ENCODE peak calls at places on chromosomes 6 and 20, in seven cellular contexts. D is activated effector memory CD4-positive, alpha-beta T cell treated with anti-CD3 and anti-CD28 coated beads, Interleukin-2, amount 50 U/mL, for 16 hours; P is M059J; X is left ventricle myocardium inferior; T is neural crest cell; L is A172; G is HFFc6. E is an unnamed sample.

GRCh38 chr20:49562341-49563014 is 5.5 kb downstream of the PTGIS start:
- DNase-seq in D (peak; percentile 48), P (peak; percentile 95), X (peak; percentile 80), T (no peak), L (peak; percentile 95), G (peak; percentile 60), E (no peak)

GRCh38 chr6:141364694-141365093 is 768.0 kb upstream of the GJE1 start:
- DNase-seq in D (no peak), P (no peak), X (no peak), T (no peak), L (no peak), G (no peak), E (no peak)

GRCh38 chr6:1336246-1336843 is 24.4 kb downstream of the FOXQ1 start:
- DNase-seq in D (no peak), P (peak; percentile 72), X (no peak), T (no peak), L (peak; percentile 46), G (no peak), E (no peak)

GRCh38 chr6:126038234-126038633 is 51.9 kb downstream of the TRMT11 start:
- DNase-seq in D (no peak), P (peak; percentile 69), X (no peak), T (no peak), L (no peak), G (no peak), E (no peak)

GRCh38 chr6:169590376-169590939 is 111.4 kb downstream of the WDR27 start:
- DNase-seq in D (no peak), P (no peak), X (no peak), T (no peak), L (no peak), G (no peak), E (no peak)

GRCh38 chr6:81831274-81831673 is 78.8 kb upstream of the TENT5A start:
- DNase-seq in D (no peak), P (no peak), X (no peak), T (no peak), L (no peak), G (no peak), E (no peak)

GRCh38 chr6:55433446-55434130 is 106.3 kb downstream of the GFRAL start:
- DNase-seq in D (no peak), P (peak; percentile 44), X (no peak), T (no peak), L (no peak), G (no peak), E (no peak)

GRCh38 chr20:9043364-9043763 is 25.5 kb upstream of the PLCB4 start:
- DNase-seq in D (no peak), P (no peak), X (no peak), T (no peak), L (no peak), G (no peak), E (no peak)

GRCh38 chr6:128710305-128710704 is 172.6 kb upstream of the LAMA2 start:
- DNase-seq in D (no peak), P (peak; percentile 60), X (no peak), T (no peak), L (no peak), G (peak; percentile 86), E (no peak)

GRCh38 chr20:25280574-25281535 is 33.0 kb downstream of the PYGB start:
- DNase-seq in D (peak; percentile 61), P (no peak), X (peak; percentile 13), T (no peak), L (no peak), G (no peak), E (no peak)

GRCh38 chr6:9516207-9516606 is 898.7 kb downstream of the TFAP2A start:
- DNase-seq in D (no peak), P (peak; percentile 97), X (no peak), T (no peak), L (peak; percentile 90), G (peak; percentile 59), E (peak; percentile 60)

GRCh38 chr20:32763202-32763999 is 1.2 kb downstream of the DNMT3B start:
- DNase-seq in D (no peak), P (no peak), X (no peak), T (no peak), L (no peak), G (no peak), E (no peak)

GRCh38 chr20:24144371-24144770 is 155.8 kb upstream of the GGTLC1 start:
- DNase-seq in D (no peak), P (no peak), X (no peak), T (no peak), L (no peak), G (no peak), E (no peak)

GRCh38 chr6:149014631-149015171 is 267.9 kb downstream of the UST start:
- DNase-seq in D (no peak), P (peak; percentile 28), X (no peak), T (no peak), L (peak; percentile 34), G (peak; percentile 27), E (no peak)

GRCh38 chr20:57274846-57275245 is 8.4 kb upstream of the BMP7 start:
- DNase-seq in D (no peak), P (no peak), X (no peak), T (no peak), L (no peak), G (no peak), E (no peak)

GRCh38 chr6:5116243-5116991 is 31.3 kb downstream of the PPP1R3G start:
- DNase-seq in D (no peak), P (no peak), X (no peak), T (no peak), L (no peak), G (peak; percentile 6), E (no peak)

GRCh38 chr6:147287869-147288271 is 83.7 kb downstream of the STXBP5 start:
- DNase-seq in D (no peak), P (peak; percentile 90), X (no peak), T (no peak), L (peak; percentile 55), G (peak; percentile 40), E (no peak)

E was measured in epithelial cell of proximal tubule.